ENCODE peak calls at places on chromosomes 3 and 15, in seven cellular contexts. T, K, Z, V, A, R and J are unnamed samples.

GRCh38 chr3:52315977-52316764 is at the start of gene DNAH1:
- DNase-seq in T (no peak), K (no peak), Z (peak; percentile 78), V (no peak), A (no peak), R (no peak), J (no peak)

GRCh38 chr3:126464494-126464893 is 11.2 kb downstream of the ZXDC start:
- DNase-seq in T (no peak), K (no peak), Z (no peak), V (no peak), A (no peak), R (no peak), J (no peak)

GRCh38 chr3:87437765-87438164 is 161.4 kb upstream of the POU1F1 start:
- DNase-seq in T (no peak), K (no peak), Z (no peak), V (no peak), A (peak; percentile 66), R (no peak), J (no peak)

GRCh38 chr15:47399100-47399499 is 318.2 kb upstream of the SEMA6D start:
- DNase-seq in T (no peak), K (no peak), Z (no peak), V (no peak), A (no peak), R (no peak), J (no peak)

GRCh38 chr3:140177943-140178342 is 243.0 kb downstream of the CLSTN2 start:
- DNase-seq in T (no peak), K (no peak), Z (no peak), V (no peak), A (no peak), R (no peak), J (no peak)

GRCh38 chr3:51539291-51539891 is 872 bp downstream of the RAD54L2 start:
- DNase-seq in T (no peak), K (peak; percentile 45), Z (peak; percentile 51), V (peak; percentile 41), A (peak; percentile 74), R (no peak), J (peak; percentile 77)

GRCh38 chr3:59514865-59515482 is 465.1 kb upstream of the CFAP20DC start:
- DNase-seq in T (no peak), K (no peak), Z (no peak), V (no peak), A (no peak), R (no peak), J (no peak)

GRCh38 chr3:21920431-21920830 is 169.4 kb upstream of the ZNF385D start:
- DNase-seq in T (peak; percentile 72), K (peak; percentile 84), Z (no peak), V (no peak), A (peak; percentile 63), R (no peak), J (no peak)

GRCh38 chr3:54777141-54777540 is 150.7 kb downstream of the LRTM1 start:
- DNase-seq in T (no peak), K (no peak), Z (no peak), V (no peak), A (no peak), R (no peak), J (no peak)

GRCh38 chr3:195703776-195704175 is 17.0 kb upstream of the MUC20 start:
- DNase-seq in T (no peak), K (no peak), Z (no peak), V (no peak), A (no peak), R (no peak), J (no peak)

GRCh38 chr15:92624401-92624991 is 31.1 kb downstream of the FAM174B start:
- DNase-seq in T (no peak), K (peak; percentile 82), Z (no peak), V (no peak), A (no peak), R (no peak), J (no peak)

GRCh38 chr15:67831363-67831762 is 6.1 kb downstream of the SKOR1 start:
- DNase-seq in T (no peak), K (no peak), Z (no peak), V (no peak), A (no peak), R (no peak), J (no peak)

GRCh38 chr15:100172356-100173024 is 169.3 kb downstream of the ADAMTS17 start:
- DNase-seq in T (no peak), K (no peak), Z (no peak), V (no peak), A (no peak), R (no peak), J (peak; percentile 33)

GRCh38 chr3:42601898-42602581 is 1.6 kb downstream of the NKTR start:
- DNase-seq in T (no peak), K (no peak), Z (no peak), V (no peak), A (peak; percentile 33), R (no peak), J (no peak)

GRCh38 chr15:40251455-40252140 is 12.7 kb downstream of the PAK6 start:
- DNase-seq in T (no peak), K (no peak), Z (no peak), V (no peak), A (no peak), R (no peak), J (no peak)

GRCh38 chr15:40250771-40251454 is 12.1 kb downstream of the PAK6 start:
- DNase-seq in T (no peak), K (no peak), Z (no peak), V (no peak), A (no peak), R (no peak), J (no peak)

GRCh38 chr15:40252141-40252437 is 13.2 kb downstream of the PAK6 start:
- DNase-seq in T (no peak), K (no peak), Z (no peak), V (no peak), A (no peak), R (peak; percentile 5), J (no peak)

GRCh38 chr15:40253179-40253790 is 14.4 kb downstream of the PAK6 start:
- DNase-seq in T (no peak), K (no peak), Z (no peak), V (no peak), A (no peak), R (peak; percentile 5), J (no peak)

DNA sequence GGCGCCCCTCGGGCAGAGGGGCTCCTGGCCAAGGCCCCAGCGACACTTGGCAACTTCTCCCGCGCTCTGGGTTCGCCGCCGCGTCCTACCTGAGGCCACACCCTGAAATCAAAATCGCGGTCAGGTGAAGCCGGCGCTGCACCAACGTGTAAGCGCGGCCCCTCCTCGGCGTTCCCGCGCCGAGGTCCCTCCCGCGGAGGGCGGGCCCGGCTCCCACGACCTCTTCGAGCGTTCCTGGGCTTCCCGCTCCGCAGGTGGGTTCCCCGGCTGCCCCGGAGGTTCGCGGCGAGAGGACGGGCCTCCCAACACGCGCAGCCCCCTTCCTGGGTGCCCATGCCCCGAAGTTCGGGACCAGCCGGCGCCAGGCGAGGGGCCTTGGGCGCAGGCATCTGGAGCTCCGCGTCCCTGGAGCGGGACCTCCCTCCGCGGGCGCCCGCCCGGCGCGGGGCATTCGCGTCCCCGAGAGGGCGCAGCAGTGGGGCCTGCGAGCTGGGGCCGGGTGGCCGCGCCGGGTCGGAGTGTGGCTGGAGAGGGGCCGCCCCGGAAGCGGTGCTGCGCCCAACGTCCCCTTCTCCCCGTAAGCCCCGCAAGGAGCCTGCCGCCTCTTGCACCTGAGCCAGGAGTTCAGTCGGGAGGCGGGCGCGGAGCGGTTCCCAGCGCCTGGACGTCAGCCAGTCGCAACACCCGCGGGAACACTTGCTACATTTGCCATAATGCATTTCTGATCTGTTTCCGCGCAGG is 13.7 kb downstream of the PAK6 start:
- DNase-seq in T (no peak), K (peak; percentile 27), Z (peak; percentile 87), V (peak; percentile 73), A (peak; percentile 33), R (peak; percentile 49), J (peak; percentile 84)
- H3K4me3 ChIP-seq in T (peak overlapping the region; percentile 40), K (peak overlapping the region; percentile 41), Z (peak overlapping the region; percentile 35), V (peak overlapping the region; percentile 73), A (peak overlapping the region; percentile 43), R (peak overlapping the region; percentile 48), J (peak overlapping the region; percentile 74)

GRCh38 chr3:22988566-22988965 is 214.6 kb upstream of the UBE2E2 start:
- DNase-seq in T (no peak), K (peak; percentile 29), Z (no peak), V (no peak), A (no peak), R (no peak), J (no peak)
- TF ChIP-seq CTCF in T (no peak), K (no peak), Z (no peak), V (no peak), A (no peak), R (no peak), J (no peak)

GRCh38 chr3:46454606-46455005 is 10.1 kb downstream of the LTF start:
- DNase-seq in T (no peak), K (no peak), Z (no peak), V (no peak), A (no peak), R (no peak), J (no peak)

GRCh38 chr3:46454209-46454595 is 10.5 kb downstream of the LTF start:
- DNase-seq in T (no peak), K (no peak), Z (no peak), V (no peak), A (no peak), R (no peak), J (peak; percentile 22)

GRCh38 chr3:46455231-46456115 is 9.2 kb downstream of the LTF start:
- DNase-seq in T (no peak), K (no peak), Z (no peak), V (no peak), A (no peak), R (no peak), J (peak; percentile 41)

GRCh38 chr3:46453526-46454208 is 11.0 kb downstream of the LTF start:
- DNase-seq in T (no peak), K (no peak), Z (no peak), V (no peak), A (no peak), R (no peak), J (peak; percentile 12)

GRCh38 chr3:46456118-46456517 is 8.6 kb downstream of the LTF start:
- DNase-seq in T (no peak), K (no peak), Z (no peak), V (no peak), A (no peak), R (no peak), J (peak; percentile 27)
- H3K4me3 ChIP-seq in T (no peak overlapping the region), K (no peak overlapping the region), Z (no peak overlapping the region), V (no peak overlapping the region), A (no peak overlapping the region), R (no peak overlapping the region), J (no peak overlapping the region)

DNA sequence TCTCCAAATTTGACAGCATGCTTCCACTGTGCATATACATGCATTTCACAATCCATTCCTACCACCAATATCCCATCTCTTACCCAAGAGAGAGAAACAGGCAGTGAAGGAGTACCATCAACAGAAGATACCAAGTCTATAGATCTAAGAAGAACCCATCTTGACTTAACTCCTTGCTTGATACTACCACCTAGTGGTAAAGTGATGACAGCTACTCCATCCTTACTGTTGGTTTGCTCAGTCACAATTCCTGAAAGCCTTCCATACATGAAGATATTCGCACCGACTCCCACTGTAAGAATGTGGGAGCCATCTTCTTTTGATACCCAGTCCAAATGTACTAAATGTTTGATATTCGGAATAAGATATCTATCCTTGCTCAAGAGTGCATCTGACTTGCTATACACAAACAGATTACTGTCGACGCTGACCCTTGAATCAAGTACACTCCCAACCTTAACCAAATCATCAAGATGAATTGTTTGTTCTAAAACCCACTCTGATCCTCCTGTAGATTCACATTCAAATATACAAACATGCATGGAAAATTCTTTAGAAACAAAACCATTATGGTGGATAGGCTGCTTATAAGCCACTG is 123.1 kb downstream of the DMXL2 start:
- DNase-seq in T (no peak), K (peak; percentile 57), Z (peak; percentile 20), V (no peak), A (peak; percentile 67), R (no peak), J (no peak)
- TF ChIP-seq CTCF in T (peak; percentile 54), K (peak; percentile 76), Z (peak; percentile 64), V (peak; percentile 26), A (peak; percentile 78), R (peak; percentile 80), J (peak; percentile 87)